ENCODE peak calls at places on chromosomes 7 and 10, in ten cellular contexts. H is sigmoid colon, A is Peyer's patch, V is H9, Q is AG10803, P is IMR-90, F is heart right ventricle, O is Panc1, U is GM13977, C is astrocyte of the spinal cord. N is an unnamed sample.

GRCh38 chr7:108002726-108003590 is at the start of gene LAMB1:
- DNase-seq in H (peak), A (no peak), V (peak), Q (peak), P (peak), F (peak), O (no peak), U (peak), C (peak), N (peak)

GRCh38 chr10:44807451-44807850 is 103.7 kb upstream of the TMEM72 start:
- DNase-seq in H (no peak), A (no peak), V (no peak), Q (peak), P (no peak), F (no peak), O (no peak), U (no peak), C (no peak), N (no peak)

GRCh38 chr7:24318326-24318725 is 34.3 kb downstream of the NPY start:
- DNase-seq in H (no peak), A (no peak), V (peak), Q (peak), P (no peak), F (no peak), O (peak), U (peak), C (no peak), N (no peak)

GRCh38 chr7:28800150-28800549 is 158.0 kb downstream of the TRIL start:
- DNase-seq in H (peak), A (no peak), V (no peak), Q (no peak), P (no peak), F (no peak), O (no peak), U (no peak), C (no peak), N (no peak)

GRCh38 chr7:106246941-106247826 is 37.6 kb downstream of the NAMPT start:
- DNase-seq in H (no peak), A (no peak), V (no peak), Q (no peak), P (no peak), F (no peak), O (no peak), U (no peak), C (no peak), N (no peak)

GRCh38 chr10:51397695-51398094 is 301.7 kb downstream of the CSTF2T start:
- DNase-seq in H (peak), A (no peak), V (no peak), Q (peak), P (peak), F (peak), O (no peak), U (no peak), C (peak), N (no peak)

GRCh38 chr10:65501259-65501658 is 1424.6 kb upstream of the LRRTM3 start:
- DNase-seq in H (no peak), A (no peak), V (no peak), Q (no peak), P (no peak), F (no peak), O (no peak), U (peak), C (no peak), N (peak)

GRCh38 chr10:44206127-44206818 is 178.6 kb downstream of the CXCL12 start:
- DNase-seq in H (peak), A (no peak), V (no peak), Q (peak), P (peak), F (no peak), O (no peak), U (no peak), C (no peak), N (no peak)

GRCh38 chr7:45579386-45579785 is 5.2 kb downstream of the ADCY1 start:
- DNase-seq in H (peak), A (no peak), V (peak), Q (no peak), P (no peak), F (no peak), O (no peak), U (no peak), C (no peak), N (no peak)
- TF ChIP-seq CTCF in H (no peak), A (no peak), V (no peak), Q (no peak), P (no peak), F (no peak), O (no peak), U (no peak), C (no peak), N (no peak)

DNA sequence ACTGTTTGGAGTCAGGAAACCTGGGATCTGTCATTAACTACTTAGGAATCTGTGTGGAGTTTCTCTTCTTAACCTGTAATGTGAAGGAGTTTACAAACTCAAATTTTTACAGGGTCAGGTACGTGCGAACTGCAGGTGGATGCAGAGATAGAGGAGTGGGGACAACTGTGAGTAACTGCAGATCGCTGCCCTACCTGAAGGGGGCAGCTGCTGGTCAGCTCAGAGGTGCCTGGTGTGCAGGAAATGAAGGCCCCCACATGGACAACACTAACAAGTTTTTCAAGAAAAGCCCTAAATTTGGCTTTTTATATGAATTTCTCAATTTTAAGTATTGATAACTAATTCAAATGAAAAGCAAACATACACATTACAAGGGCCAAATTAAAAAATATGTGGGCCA is 380.0 kb downstream of the REEP3 start:
- DNase-seq in H (no peak), A (no peak), V (peak), Q (no peak), P (no peak), F (no peak), O (no peak), U (no peak), C (no peak), N (no peak)
- TF ChIP-seq CTCF in H (no peak), A (no peak), V (peak), Q (peak), P (no peak), F (no peak), O (peak), U (peak), C (peak), N (peak)

DNA sequence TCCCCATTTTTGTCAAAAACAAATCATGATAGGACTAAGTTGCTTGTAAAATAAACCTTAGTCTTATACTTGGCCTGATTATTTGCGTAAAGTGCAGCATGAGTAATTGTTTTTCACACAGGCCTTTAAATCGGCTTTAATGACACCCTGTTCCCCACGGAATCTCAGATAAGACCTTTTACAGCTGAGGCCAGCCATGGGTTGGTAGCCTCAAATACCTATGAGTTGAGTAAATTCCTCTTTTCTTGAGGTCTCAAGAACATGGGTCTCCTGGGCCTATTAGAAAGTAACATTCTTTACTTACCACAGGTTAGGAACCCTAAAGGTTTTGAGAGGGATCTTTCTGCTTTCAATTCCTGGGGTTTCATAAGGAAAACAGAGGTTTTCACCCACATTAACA is 761.0 kb upstream of the PHF14 start:
- DNase-seq in H (no peak), A (no peak), V (no peak), Q (no peak), P (no peak), F (no peak), O (no peak), U (no peak), C (no peak), N (no peak)
- TF ChIP-seq CTCF in H (no peak), A (no peak), V (no peak), Q (no peak), P (no peak), F (no peak), O (no peak), U (no peak), C (no peak), N (no peak)

GRCh38 chr7:143002856-143003255 is 24.1 kb downstream of the OR9A2 start:
- DNase-seq in H (no peak), A (no peak), V (no peak), Q (no peak), P (no peak), F (no peak), O (no peak), U (no peak), C (no peak), N (no peak)
- TF ChIP-seq CTCF in H (no peak), A (no peak), V (no peak), Q (no peak), P (no peak), F (no peak), O (no peak), U (no peak), C (no peak), N (no peak)

DNA sequence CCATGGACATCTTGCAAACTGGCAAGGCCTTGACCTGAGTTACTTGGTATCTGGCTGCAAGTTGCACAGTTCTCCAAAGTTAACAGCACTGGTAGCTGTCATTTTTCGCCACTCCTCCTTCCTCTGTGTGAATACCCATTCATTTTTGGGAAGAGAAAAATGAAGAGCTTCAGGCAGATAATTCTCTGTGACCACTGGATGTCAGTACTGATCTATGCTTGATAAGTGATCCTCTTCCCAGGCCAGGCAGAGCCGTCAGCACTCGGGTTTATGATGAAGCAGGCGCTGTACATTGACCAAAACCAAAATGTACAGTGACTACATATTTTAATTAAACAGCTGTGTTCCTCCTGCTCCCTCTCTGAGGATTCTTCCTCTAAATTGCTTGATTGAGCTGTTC is 55.9 kb upstream of the PDZD8 start:
- DNase-seq in H (no peak), A (no peak), V (no peak), Q (peak), P (no peak), F (no peak), O (no peak), U (no peak), C (no peak), N (no peak)
- TF ChIP-seq CTCF in H (no peak), A (no peak), V (peak), Q (peak), P (no peak), F (no peak), O (peak), U (no peak), C (no peak), N (no peak)

GRCh38 chr10:131648386-131649020 is 252.3 kb upstream of the PPP2R2D start:
- DNase-seq in H (no peak), A (no peak), V (no peak), Q (no peak), P (no peak), F (no peak), O (no peak), U (no peak), C (no peak), N (no peak)
- TF ChIP-seq CTCF in H (no peak), A (no peak), V (no peak), Q (no peak), P (no peak), F (no peak), O (no peak), U (no peak), C (no peak), N (no peak)

N was measured in GM20000.